ENCODE peak calls at places on chromosomes 11 and 22, in nine cellular contexts. One of them, this sample, is unnamed.

GRCh38 chr22:23263651-23264555 is 83.6 kb downstream of the BCR start:
- DNase-seq in activated CD8-positive, alpha-beta T cell treated with anti-CD3 and anti-CD28 coated beads for 36 hours: peak; percentile 64
- DNase-seq in uterus: no peak
- DNase-seq in HFFc6: peak; percentile 18
- DNase-seq in IMR-90: no peak
- DNase-seq in HFF-Myc: no peak
- DNase-seq in heart right ventricle: no peak
- DNase-seq in kidney: peak; percentile 86
- DNase-seq in colonic mucosa: no peak
- DNase-seq in this sample: no peak

GRCh38 chr11:117187428-117187798 is 8.9 kb downstream of the SIDT2 start:
- DNase-seq in kidney: peak; percentile 58
- DNase-seq in colonic mucosa: peak; percentile 16
- DNase-seq in HFF-Myc: no peak
- DNase-seq in uterus: no peak
- DNase-seq in IMR-90: no peak
- DNase-seq in heart right ventricle: no peak
- DNase-seq in HFFc6: no peak
- DNase-seq in activated CD8-positive, alpha-beta T cell treated with anti-CD3 and anti-CD28 coated beads for 36 hours: no peak
- DNase-seq in this sample: no peak

GRCh38 chr22:24423519-24424000 is 3.8 kb upstream of the ADORA2A start:
- DNase-seq in kidney: no peak
- DNase-seq in uterus: peak; percentile 61
- DNase-seq in HFF-Myc: no peak
- DNase-seq in HFFc6: no peak
- DNase-seq in IMR-90: no peak
- DNase-seq in activated CD8-positive, alpha-beta T cell treated with anti-CD3 and anti-CD28 coated beads for 36 hours: peak; percentile 66
- DNase-seq in colonic mucosa: peak; percentile 60
- DNase-seq in heart right ventricle: peak; percentile 75
- DNase-seq in this sample: no peak

GRCh38 chr22:30253205-30253852 is 6.8 kb upstream of the LIF start:
- DNase-seq in activated CD8-positive, alpha-beta T cell treated with anti-CD3 and anti-CD28 coated beads for 36 hours: no peak
- DNase-seq in HFF-Myc: no peak
- DNase-seq in heart right ventricle: peak; percentile 78
- DNase-seq in kidney: peak; percentile 95
- DNase-seq in HFFc6: no peak
- DNase-seq in uterus: peak; percentile 56
- DNase-seq in colonic mucosa: peak; percentile 76
- DNase-seq in IMR-90: peak; percentile 83
- DNase-seq in this sample: no peak

GRCh38 chr11:119179983-119180382 is 5.3 kb upstream of the NHERF4 start:
- DNase-seq in kidney: no peak
- DNase-seq in HFFc6: no peak
- DNase-seq in IMR-90: no peak
- DNase-seq in HFF-Myc: no peak
- DNase-seq in activated CD8-positive, alpha-beta T cell treated with anti-CD3 and anti-CD28 coated beads for 36 hours: no peak
- DNase-seq in uterus: no peak
- DNase-seq in colonic mucosa: no peak
- DNase-seq in heart right ventricle: no peak
- DNase-seq in this sample: no peak

GRCh38 chr11:112856591-112856990 is 104.6 kb upstream of the NCAM1 start:
- DNase-seq in HFF-Myc: no peak
- DNase-seq in kidney: no peak
- DNase-seq in colonic mucosa: no peak
- DNase-seq in IMR-90: no peak
- DNase-seq in HFFc6: no peak
- DNase-seq in activated CD8-positive, alpha-beta T cell treated with anti-CD3 and anti-CD28 coated beads for 36 hours: no peak
- DNase-seq in heart right ventricle: no peak
- DNase-seq in uterus: no peak
- DNase-seq in this sample: no peak

GRCh38 chr11:35721576-35722341 is 59.2 kb downstream of the TRIM44 start:
- DNase-seq in heart right ventricle: no peak
- DNase-seq in IMR-90: peak; percentile 25
- DNase-seq in activated CD8-positive, alpha-beta T cell treated with anti-CD3 and anti-CD28 coated beads for 36 hours: no peak
- DNase-seq in HFFc6: no peak
- DNase-seq in HFF-Myc: no peak
- DNase-seq in kidney: no peak
- DNase-seq in uterus: no peak
- DNase-seq in colonic mucosa: no peak
- DNase-seq in this sample: no peak

GRCh38 chr22:35596821-35597220 is 20.3 kb downstream of the MB start:
- DNase-seq in activated CD8-positive, alpha-beta T cell treated with anti-CD3 and anti-CD28 coated beads for 36 hours: no peak
- DNase-seq in heart right ventricle: peak; percentile 68
- DNase-seq in colonic mucosa: no peak
- DNase-seq in HFF-Myc: no peak
- DNase-seq in IMR-90: no peak
- DNase-seq in HFFc6: no peak
- DNase-seq in kidney: peak; percentile 23
- DNase-seq in uterus: no peak
- DNase-seq in this sample: no peak

GRCh38 chr11:66685276-66686099 is 7.8 kb upstream of the RBM4B start:
- DNase-seq in kidney: peak; percentile 37
- DNase-seq in uterus: no peak
- DNase-seq in heart right ventricle: no peak
- DNase-seq in IMR-90: no peak
- DNase-seq in HFF-Myc: no peak
- DNase-seq in HFFc6: no peak
- DNase-seq in colonic mucosa: no peak
- DNase-seq in activated CD8-positive, alpha-beta T cell treated with anti-CD3 and anti-CD28 coated beads for 36 hours: no peak
- DNase-seq in this sample: no peak

DNA sequence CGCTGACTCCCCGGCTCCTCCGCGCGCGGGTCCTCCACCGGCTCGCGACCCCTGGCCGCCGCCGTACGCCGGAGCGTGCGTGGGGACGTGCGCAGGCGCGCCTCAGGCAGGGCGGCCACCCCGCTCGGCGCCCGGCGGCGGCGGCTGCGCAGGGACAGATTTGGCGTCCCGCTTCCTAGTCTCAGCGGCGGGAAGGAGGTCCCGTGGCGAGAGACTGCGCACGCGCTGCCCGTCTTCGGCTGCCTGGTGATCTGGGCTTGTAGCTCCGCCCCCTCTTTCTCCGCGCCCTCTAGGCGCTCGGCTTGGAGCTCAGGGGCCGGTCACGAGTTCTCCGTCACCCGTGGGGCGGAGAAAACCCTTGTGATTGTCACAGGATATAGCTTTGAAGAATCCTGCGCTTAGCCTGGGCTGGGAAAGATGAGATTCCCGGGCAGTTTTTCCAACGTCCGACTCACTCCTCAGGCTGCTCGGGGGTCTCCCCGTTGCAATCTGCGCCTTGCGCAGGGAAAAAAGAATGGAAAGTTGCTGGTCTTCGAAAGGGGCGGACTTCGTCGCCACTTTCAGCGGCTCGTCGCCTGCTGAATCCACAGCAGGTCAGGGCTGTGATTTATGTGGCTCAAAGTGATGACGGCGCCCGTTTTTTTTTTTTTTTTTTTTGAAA is at the start of gene PATL1:
- DNase-seq in kidney: peak; percentile 100
- DNase-seq in uterus: peak; percentile 99
- DNase-seq in HFF-Myc: peak; percentile 93
- DNase-seq in IMR-90: peak; percentile 98
- DNase-seq in HFFc6: peak; percentile 98
- DNase-seq in heart right ventricle: peak; percentile 100
- DNase-seq in activated CD8-positive, alpha-beta T cell treated with anti-CD3 and anti-CD28 coated beads for 36 hours: peak; percentile 99
- DNase-seq in colonic mucosa: peak; percentile 99
- DNase-seq in this sample: peak; percentile 97
- TF ChIP-seq CTCF in kidney: no peak
- TF ChIP-seq CTCF in uterus: no peak
- TF ChIP-seq CTCF in HFF-Myc: no peak
- TF ChIP-seq CTCF in IMR-90: peak; percentile 9
- TF ChIP-seq CTCF in HFFc6: no peak
- TF ChIP-seq CTCF in heart right ventricle: no peak
- TF ChIP-seq CTCF in activated CD8-positive, alpha-beta T cell treated with anti-CD3 and anti-CD28 coated beads for 36 hours: no peak
- TF ChIP-seq CTCF in colonic mucosa: no peak
- TF ChIP-seq CTCF in this sample: no peak

GRCh38 chr11:1359556-1359955 is 30.2 kb upstream of the BRSK2 start:
- DNase-seq in uterus: no peak
- DNase-seq in colonic mucosa: no peak
- DNase-seq in activated CD8-positive, alpha-beta T cell treated with anti-CD3 and anti-CD28 coated beads for 36 hours: no peak
- DNase-seq in heart right ventricle: no peak
- DNase-seq in kidney: no peak
- DNase-seq in IMR-90: no peak
- DNase-seq in HFFc6: no peak
- DNase-seq in HFF-Myc: no peak
- DNase-seq in this sample: no peak

GRCh38 chr11:1361882-1362281 is 27.9 kb upstream of the BRSK2 start:
- DNase-seq in uterus: no peak
- DNase-seq in HFFc6: no peak
- DNase-seq in IMR-90: no peak
- DNase-seq in activated CD8-positive, alpha-beta T cell treated with anti-CD3 and anti-CD28 coated beads for 36 hours: no peak
- DNase-seq in colonic mucosa: no peak
- DNase-seq in heart right ventricle: no peak
- DNase-seq in kidney: no peak
- DNase-seq in HFF-Myc: no peak
- DNase-seq in this sample: no peak

GRCh38 chr11:1360181-1360834 is 29.4 kb upstream of the BRSK2 start:
- DNase-seq in HFFc6: no peak
- DNase-seq in colonic mucosa: no peak
- DNase-seq in activated CD8-positive, alpha-beta T cell treated with anti-CD3 and anti-CD28 coated beads for 36 hours: no peak
- DNase-seq in kidney: no peak
- DNase-seq in heart right ventricle: no peak
- DNase-seq in IMR-90: no peak
- DNase-seq in HFF-Myc: no peak
- DNase-seq in uterus: no peak
- DNase-seq in this sample: no peak

GRCh38 chr11:1358286-1358685 is 31.4 kb upstream of the BRSK2 start:
- DNase-seq in HFFc6: no peak
- DNase-seq in activated CD8-positive, alpha-beta T cell treated with anti-CD3 and anti-CD28 coated beads for 36 hours: no peak
- DNase-seq in uterus: no peak
- DNase-seq in IMR-90: peak; percentile 7
- DNase-seq in HFF-Myc: no peak
- DNase-seq in heart right ventricle: peak; percentile 32
- DNase-seq in kidney: peak; percentile 88
- DNase-seq in colonic mucosa: peak; percentile 31
- DNase-seq in this sample: no peak

GRCh38 chr11:1360835-1361357 is 28.8 kb upstream of the BRSK2 start:
- DNase-seq in uterus: no peak
- DNase-seq in colonic mucosa: no peak
- DNase-seq in kidney: no peak
- DNase-seq in heart right ventricle: no peak
- DNase-seq in HFFc6: no peak
- DNase-seq in IMR-90: no peak
- DNase-seq in HFF-Myc: no peak
- DNase-seq in activated CD8-positive, alpha-beta T cell treated with anti-CD3 and anti-CD28 coated beads for 36 hours: no peak
- DNase-seq in this sample: no peak
- TF ChIP-seq CTCF in uterus: no peak
- TF ChIP-seq CTCF in colonic mucosa: no peak
- TF ChIP-seq CTCF in kidney: no peak
- TF ChIP-seq CTCF in heart right ventricle: no peak
- TF ChIP-seq CTCF in HFFc6: no peak
- TF ChIP-seq CTCF in IMR-90: no peak
- TF ChIP-seq CTCF in HFF-Myc: no peak
- TF ChIP-seq CTCF in activated CD8-positive, alpha-beta T cell treated with anti-CD3 and anti-CD28 coated beads for 36 hours: no peak
- TF ChIP-seq CTCF in this sample: no peak

GRCh38 chr11:62146476-62147200 is 22.8 kb downstream of the INCENP start:
- DNase-seq in colonic mucosa: no peak
- DNase-seq in IMR-90: no peak
- DNase-seq in kidney: no peak
- DNase-seq in heart right ventricle: no peak
- DNase-seq in HFF-Myc: no peak
- DNase-seq in uterus: no peak
- DNase-seq in HFFc6: no peak
- DNase-seq in activated CD8-positive, alpha-beta T cell treated with anti-CD3 and anti-CD28 coated beads for 36 hours: no peak
- DNase-seq in this sample: no peak

GRCh38 chr11:62145261-62145871 is 21.6 kb downstream of the INCENP start:
- DNase-seq in HFF-Myc: no peak
- DNase-seq in IMR-90: no peak
- DNase-seq in uterus: no peak
- DNase-seq in heart right ventricle: no peak
- DNase-seq in HFFc6: no peak
- DNase-seq in activated CD8-positive, alpha-beta T cell treated with anti-CD3 and anti-CD28 coated beads for 36 hours: no peak
- DNase-seq in colonic mucosa: peak; percentile 13
- DNase-seq in kidney: no peak
- DNase-seq in this sample: no peak

GRCh38 chr11:62148271-62148980 is 24.6 kb downstream of the INCENP start:
- DNase-seq in heart right ventricle: no peak
- DNase-seq in HFFc6: no peak
- DNase-seq in activated CD8-positive, alpha-beta T cell treated with anti-CD3 and anti-CD28 coated beads for 36 hours: no peak
- DNase-seq in uterus: no peak
- DNase-seq in colonic mucosa: no peak
- DNase-seq in IMR-90: no peak
- DNase-seq in kidney: no peak
- DNase-seq in HFF-Myc: no peak
- DNase-seq in this sample: no peak

GRCh38 chr11:62149986-62150886 is 26.4 kb downstream of the INCENP start:
- DNase-seq in uterus: no peak
- DNase-seq in HFF-Myc: no peak
- DNase-seq in heart right ventricle: no peak
- DNase-seq in HFFc6: no peak
- DNase-seq in kidney: no peak
- DNase-seq in colonic mucosa: peak; percentile 10
- DNase-seq in activated CD8-positive, alpha-beta T cell treated with anti-CD3 and anti-CD28 coated beads for 36 hours: no peak
- DNase-seq in IMR-90: no peak
- DNase-seq in this sample: no peak

GRCh38 chr11:62147545-62147944 is 23.7 kb downstream of the INCENP start:
- DNase-seq in activated CD8-positive, alpha-beta T cell treated with anti-CD3 and anti-CD28 coated beads for 36 hours: no peak
- DNase-seq in uterus: no peak
- DNase-seq in heart right ventricle: no peak
- DNase-seq in colonic mucosa: no peak
- DNase-seq in HFF-Myc: no peak
- DNase-seq in IMR-90: no peak
- DNase-seq in HFFc6: no peak
- DNase-seq in kidney: no peak
- DNase-seq in this sample: no peak
- TF ChIP-seq CTCF in activated CD8-positive, alpha-beta T cell treated with anti-CD3 and anti-CD28 coated beads for 36 hours: no peak
- TF ChIP-seq CTCF in uterus: no peak
- TF ChIP-seq CTCF in heart right ventricle: no peak
- TF ChIP-seq CTCF in colonic mucosa: no peak
- TF ChIP-seq CTCF in HFF-Myc: no peak
- TF ChIP-seq CTCF in IMR-90: no peak
- TF ChIP-seq CTCF in HFFc6: peak; percentile 11
- TF ChIP-seq CTCF in kidney: no peak
- TF ChIP-seq CTCF in this sample: no peak

GRCh38 chr11:132032555-132032954 is 662.1 kb downstream of the NTM start:
- DNase-seq in HFF-Myc: no peak
- DNase-seq in uterus: no peak
- DNase-seq in kidney: no peak
- DNase-seq in heart right ventricle: no peak
- DNase-seq in colonic mucosa: no peak
- DNase-seq in IMR-90: peak; percentile 92
- DNase-seq in activated CD8-positive, alpha-beta T cell treated with anti-CD3 and anti-CD28 coated beads for 36 hours: no peak
- DNase-seq in HFFc6: peak; percentile 88
- DNase-seq in this sample: no peak

GRCh38 chr11:132030896-132031295 is 660.5 kb downstream of the NTM start:
- DNase-seq in HFFc6: no peak
- DNase-seq in kidney: no peak
- DNase-seq in IMR-90: peak; percentile 52
- DNase-seq in colonic mucosa: no peak
- DNase-seq in uterus: no peak
- DNase-seq in activated CD8-positive, alpha-beta T cell treated with anti-CD3 and anti-CD28 coated beads for 36 hours: no peak
- DNase-seq in HFF-Myc: no peak
- DNase-seq in heart right ventricle: no peak
- DNase-seq in this sample: no peak

GRCh38 chr11:132026746-132027145 is 656.3 kb downstream of the NTM start:
- DNase-seq in activated CD8-positive, alpha-beta T cell treated with anti-CD3 and anti-CD28 coated beads for 36 hours: no peak
- DNase-seq in kidney: no peak
- DNase-seq in HFFc6: no peak
- DNase-seq in colonic mucosa: no peak
- DNase-seq in uterus: no peak
- DNase-seq in IMR-90: no peak
- DNase-seq in HFF-Myc: no peak
- DNase-seq in heart right ventricle: no peak
- DNase-seq in this sample: no peak

GRCh38 chr11:132024587-132025295 is 654.3 kb downstream of the NTM start:
- DNase-seq in kidney: no peak
- DNase-seq in HFFc6: peak; percentile 76
- DNase-seq in heart right ventricle: no peak
- DNase-seq in activated CD8-positive, alpha-beta T cell treated with anti-CD3 and anti-CD28 coated beads for 36 hours: no peak
- DNase-seq in IMR-90: peak; percentile 89
- DNase-seq in HFF-Myc: no peak
- DNase-seq in uterus: no peak
- DNase-seq in colonic mucosa: no peak
- DNase-seq in this sample: no peak

GRCh38 chr11:132028380-132029240 is 658.2 kb downstream of the NTM start:
- DNase-seq in IMR-90: peak; percentile 73
- DNase-seq in kidney: no peak
- DNase-seq in colonic mucosa: peak; percentile 31
- DNase-seq in heart right ventricle: no peak
- DNase-seq in HFFc6: peak; percentile 67
- DNase-seq in HFF-Myc: peak; percentile 36
- DNase-seq in uterus: peak; percentile 23
- DNase-seq in activated CD8-positive, alpha-beta T cell treated with anti-CD3 and anti-CD28 coated beads for 36 hours: no peak
- DNase-seq in this sample: no peak
- TF ChIP-seq CTCF in IMR-90: peak; percentile 61
- TF ChIP-seq CTCF in kidney: peak; percentile 42
- TF ChIP-seq CTCF in colonic mucosa: no peak
- TF ChIP-seq CTCF in heart right ventricle: peak; percentile 41
- TF ChIP-seq CTCF in HFFc6: peak; percentile 89
- TF ChIP-seq CTCF in HFF-Myc: peak; percentile 64
- TF ChIP-seq CTCF in uterus: no peak
- TF ChIP-seq CTCF in activated CD8-positive, alpha-beta T cell treated with anti-CD3 and anti-CD28 coated beads for 36 hours: no peak
- TF ChIP-seq CTCF in this sample: peak; percentile 4